ENCODE peak calls at places on chromosomes 5 and 9, in four cellular contexts. N is astrocyte, U is ovary, D is cardiac muscle cell. X is an unnamed sample. For H3K36me3, the result is how much of the 10 kb centered on the place peaks cover.

GRCh38 chr9:125815568-125815967 is 68.4 kb downstream of the PBX3 start:
- DNase-seq in D (no peak), U (no peak), N (peak), X (peak)

GRCh38 chr5:54148062-54148461 is 162.3 kb downstream of the ARL15 start:
- DNase-seq in N (no peak), U (no peak), D (no peak), X (no peak)

GRCh38 chr5:93990504-93991085 is 249.2 kb upstream of the POU5F2 start:
- DNase-seq in N (no peak), D (no peak), U (no peak), X (no peak)

GRCh38 chr5:92505925-92506324 is 1075.1 kb downstream of the NR2F1-AS1 start:
- DNase-seq in U (no peak), D (no peak), N (no peak), X (no peak)

GRCh38 chr5:27516437-27516836 is 478.1 kb upstream of the CDH9 start:
- DNase-seq in U (no peak), N (no peak), D (no peak), X (no peak)

GRCh38 chr9:89364664-89365531 is 46.6 kb downstream of the SECISBP2 start:
- DNase-seq in D (no peak), N (no peak), U (no peak), X (peak)

GRCh38 chr9:92639124-92639523 is 30.8 kb downstream of the IPPK start:
- DNase-seq in U (no peak), N (no peak), D (no peak), X (no peak)

GRCh38 chr5:60285910-60286309 is 392.4 kb upstream of the PDE4D start:
- DNase-seq in U (no peak), D (no peak), N (no peak), X (no peak)

GRCh38 chr9:89179535-89179919 is 909 bp upstream of the SHC3 start:
- DNase-seq in U (no peak), N (peak), D (peak), X (peak)

GRCh38 chr5:72296251-72296650 is 23.8 kb downstream of the MRPS27 start:
- DNase-seq in N (no peak), D (no peak), U (no peak), X (no peak)

GRCh38 chr5:140049713-140050112 is 6.6 kb upstream of the NRG2 start:
- DNase-seq in D (no peak), U (no peak), N (no peak), X (no peak)

GRCh38 chr5:140044041-140044440 is 942 bp upstream of the NRG2 start:
- DNase-seq in U (no peak), D (peak), N (no peak), X (no peak)

GRCh38 chr5:140054086-140054689 is 11.1 kb upstream of the NRG2 start:
- DNase-seq in D (peak), N (no peak), U (no peak), X (no peak)

GRCh38 chr5:140051950-140052349 is 8.9 kb upstream of the NRG2 start:
- DNase-seq in U (no peak), D (no peak), N (no peak), X (no peak)

DNA sequence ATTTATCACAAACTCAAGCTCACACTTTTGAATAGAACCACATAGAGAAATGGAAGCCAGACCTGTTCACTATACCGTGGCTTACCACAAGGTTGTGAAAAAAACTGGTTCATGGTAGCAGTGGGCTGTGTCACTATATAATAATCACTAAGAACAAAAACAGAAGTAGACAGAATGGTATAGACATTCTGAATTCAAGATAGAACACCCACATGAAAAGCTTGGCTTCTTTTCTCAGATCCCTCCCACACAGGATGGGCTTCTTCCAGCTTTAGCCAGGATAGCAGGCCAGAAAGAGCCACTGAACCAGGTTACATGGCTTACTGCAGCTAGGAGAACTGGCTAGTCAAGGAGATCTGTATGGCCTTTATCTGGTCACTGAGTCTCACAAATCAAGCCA is 6.1 kb upstream of the NRG2 start:
- DNase-seq in U (no peak), D (no peak), N (no peak), X (no peak)
- H3K4me3 ChIP-seq in U (no peak), D (no peak), N (no peak), X (no peak)

DNA sequence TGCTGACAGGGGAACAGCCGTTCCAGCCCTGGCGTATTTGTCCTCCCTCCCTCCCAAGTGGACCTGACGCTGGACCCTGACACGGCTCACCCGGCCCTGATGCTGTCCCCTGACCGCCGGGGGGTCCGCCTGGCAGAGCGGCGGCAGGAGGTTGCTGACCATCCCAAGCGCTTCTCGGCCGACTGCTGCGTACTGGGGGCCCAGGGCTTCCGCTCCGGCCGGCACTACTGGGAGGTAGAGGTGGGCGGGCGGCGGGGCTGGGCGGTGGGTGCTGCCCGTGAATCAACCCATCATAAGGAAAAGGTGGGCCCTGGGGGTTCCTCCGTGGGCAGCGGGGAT is 9.6 kb downstream of the RACK1 start:
- DNase-seq in N (no peak), U (no peak), D (no peak), X (no peak)
- H3K36me3 ChIP-seq in N (half or more), U (under half), D (under half), X (under half)

GRCh38 chr9:86859966-86860365 is 87.3 kb downstream of the GAS1 start:
- DNase-seq in N (no peak), U (no peak), D (no peak), X (no peak)

GRCh38 chr9:86854898-86855523 is 92.3 kb downstream of the GAS1 start:
- DNase-seq in D (peak), N (peak), U (peak), X (peak)

GRCh38 chr9:86859056-86859455 is 88.2 kb downstream of the GAS1 start:
- DNase-seq in N (no peak), D (no peak), U (no peak), X (peak)

GRCh38 chr9:86856259-86856658 is 91.0 kb downstream of the GAS1 start:
- DNase-seq in U (no peak), D (no peak), N (no peak), X (no peak)
- TF ChIP-seq CTCF in U (no peak), D (no peak), N (no peak), X (no peak)

DNA sequence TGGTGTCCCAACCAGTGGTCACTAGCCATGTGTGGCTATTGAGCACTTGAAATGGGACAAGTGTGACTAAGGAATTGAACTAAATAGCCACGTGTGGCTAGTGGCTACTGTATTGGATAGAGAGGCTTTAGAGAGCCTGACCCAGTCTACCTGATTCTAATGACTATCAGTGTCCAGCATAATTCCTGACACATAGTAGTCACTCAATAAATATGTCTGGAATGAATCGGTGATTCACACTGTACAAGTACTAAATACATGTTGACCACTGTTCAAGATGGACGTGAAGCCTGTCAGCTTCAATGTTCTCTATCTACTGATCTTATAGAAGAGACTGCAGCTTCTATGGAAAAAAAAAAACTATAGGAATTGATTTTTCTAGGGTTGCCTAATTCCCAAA is 57.7 kb upstream of the MAST4 start:
- DNase-seq in N (peak), U (no peak), D (no peak), X (peak)
- H3K4me3 ChIP-seq in N (no peak), U (no peak), D (no peak), X (no peak)

GRCh38 chr5:41841325-41841724 is 28.9 kb downstream of the OXCT1 start:
- DNase-seq in U (no peak), D (peak), N (no peak), X (no peak)
- H3K36me3 ChIP-seq in U (under half), D (under half), N (under half), X (under half)

GRCh38 chr5:132235340-132235739 is 7.7 kb upstream of the P4HA2 start:
- DNase-seq in D (no peak), N (no peak), U (no peak), X (no peak)
- TF ChIP-seq CTCF in D (no peak), N (no peak), U (no peak), X (no peak)

GRCh38 chr9:136242248-136242647 is 3.4 kb downstream of the QSOX2 start:
- DNase-seq in U (no peak), D (no peak), N (no peak), X (no peak)

GRCh38 chr9:136239135-136239962 is 6.3 kb downstream of the QSOX2 start:
- DNase-seq in N (no peak), U (no peak), D (no peak), X (no peak)

GRCh38 chr9:136239963-136240330 is 5.7 kb downstream of the QSOX2 start:
- DNase-seq in U (no peak), N (no peak), D (no peak), X (no peak)

GRCh38 chr9:136241540-136241939 is 4.1 kb downstream of the QSOX2 start:
- DNase-seq in U (no peak), N (no peak), D (no peak), X (no peak)

DNA sequence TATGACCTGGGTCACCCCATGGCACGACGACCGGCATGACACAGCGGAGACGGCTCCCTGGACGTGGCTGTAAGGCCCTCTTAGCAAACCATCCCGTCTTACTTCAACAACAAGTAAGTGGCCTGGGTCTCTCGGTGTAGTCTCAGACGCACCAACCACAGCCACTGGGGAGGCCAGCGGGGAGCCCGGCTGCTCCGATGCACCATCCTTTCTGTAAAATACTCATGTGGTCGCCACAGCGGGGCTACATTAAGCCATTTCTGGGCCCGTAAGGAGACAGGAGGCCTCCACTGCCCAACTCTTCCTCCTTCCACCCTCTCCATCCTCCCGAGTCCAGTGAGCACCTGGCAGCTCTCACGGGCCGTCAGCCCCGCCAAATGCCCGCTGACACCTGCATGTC is 4.7 kb downstream of the QSOX2 start:
- DNase-seq in N (no peak), U (no peak), D (no peak), X (no peak)
- H3K4me3 ChIP-seq in N (no peak), U (no peak), D (no peak), X (no peak)

X was measured in bronchial epithelial cell.